ENCODE peak calls at places on chromosomes 3 and 15, in five cellular contexts. J is GM06990; P is activated T-helper 1 cell treated with anti-CD3 and anti-CD28 coated beads, Interleukin-2, amount 50 U/mL, for 16 hours; R is heart left ventricle; D is A549. F is an unnamed sample.

GRCh38 chr3:147400999-147401398 is 5.3 kb downstream of the ZIC4 start:
- DNase-seq in J (no peak), P (no peak), R (no peak), D (no peak), F (no peak)

GRCh38 chr3:123658118-123658859 is 73.4 kb upstream of the HACD2 start:
- DNase-seq in J (no peak), P (no peak), R (peak), D (no peak), F (no peak)

GRCh38 chr15:89221543-89221942 is at the start of gene RLBP1:
- DNase-seq in J (no peak), P (no peak), R (no peak), D (no peak), F (no peak)

GRCh38 chr3:105387122-105387751 is 20.5 kb downstream of the ALCAM start:
- DNase-seq in J (no peak), P (no peak), R (no peak), D (peak), F (no peak)

GRCh38 chr3:32045091-32045964 is 61.1 kb upstream of the GPD1L start:
- DNase-seq in J (no peak), P (no peak), R (peak), D (peak), F (no peak)

GRCh38 chr3:133472242-133472641 is 72.4 kb downstream of the BFSP2 start:
- DNase-seq in J (no peak), P (no peak), R (no peak), D (no peak), F (no peak)

GRCh38 chr15:34853001-34853758 is 57.8 kb upstream of the ACTC1 start:
- DNase-seq in J (no peak), P (no peak), R (no peak), D (no peak), F (no peak)

GRCh38 chr15:71115567-71116351 is 488 bp downstream of the THSD4 start:
- DNase-seq in J (peak), P (no peak), R (peak), D (peak), F (no peak)

GRCh38 chr3:181887685-181888084 is 176.0 kb downstream of the SOX2 start:
- DNase-seq in J (no peak), P (no peak), R (no peak), D (no peak), F (no peak)

GRCh38 chr3:119637679-119638525 is 22.5 kb downstream of the POPDC2 start:
- DNase-seq in J (peak), P (no peak), R (no peak), D (no peak), F (peak)

GRCh38 chr3:100358413-100358812 is 23.9 kb downstream of the NIT2 start:
- DNase-seq in J (no peak), P (no peak), R (no peak), D (no peak), F (no peak)

GRCh38 chr3:184335661-184336483 is 1.5 kb upstream of the FAM131A start:
- DNase-seq in J (peak), P (peak), R (peak), D (peak), F (no peak)

GRCh38 chr15:31485431-31485830 is 158.8 kb downstream of the KLF13 start:
- DNase-seq in J (no peak), P (no peak), R (no peak), D (no peak), F (no peak)

GRCh38 chr3:183592820-183593219 is 37.3 kb upstream of the KLHL6 start:
- DNase-seq in J (no peak), P (no peak), R (no peak), D (no peak), F (no peak)

GRCh38 chr3:28328188-28329151 is 20.1 kb upstream of the ZCWPW2 start:
- DNase-seq in J (peak), P (no peak), R (no peak), D (no peak), F (no peak)

GRCh38 chr3:85594648-85595047 is 635.9 kb downstream of the CADM2 start:
- DNase-seq in J (no peak), P (no peak), R (no peak), D (no peak), F (no peak)

GRCh38 chr3:52435246-52436101 is 9.4 kb downstream of the SEMA3G start:
- DNase-seq in J (no peak), P (no peak), R (peak), D (no peak), F (no peak)

GRCh38 chr3:167913218-167913902 is 177.8 kb downstream of the SERPINI1 start:
- DNase-seq in J (no peak), P (no peak), R (no peak), D (peak), F (no peak)

GRCh38 chr3:129723558-129724324 is 117.3 kb upstream of the PLXND1 start:
- DNase-seq in J (no peak), P (no peak), R (peak), D (no peak), F (peak)

GRCh38 chr3:112856537-112856936 is 9.9 kb upstream of the CD200R1L start:
- DNase-seq in J (no peak), P (no peak), R (no peak), D (no peak), F (no peak)

GRCh38 chr3:53938645-53939044 is 47.0 kb upstream of the SELENOK start:
- DNase-seq in J (peak), P (no peak), R (no peak), D (peak), F (peak)

GRCh38 chr3:10707089-10707983 is 108.7 kb upstream of the SLC6A11 start:
- DNase-seq in J (no peak), P (no peak), R (no peak), D (no peak), F (no peak)

GRCh38 chr3:52715714-52716305 is 9.9 kb downstream of the SPCS1 start:
- DNase-seq in J (no peak), P (no peak), R (no peak), D (no peak), F (no peak)

GRCh38 chr15:101654191-101654590 is 2.0 kb upstream of the TM2D3 start:
- DNase-seq in J (no peak), P (no peak), R (no peak), D (no peak), F (no peak)

GRCh38 chr3:157794771-157795170 is 291.6 kb upstream of the VEPH1 start:
- DNase-seq in J (no peak), P (no peak), R (no peak), D (no peak), F (no peak)

GRCh38 chr15:51837784-51838183 is 8.3 kb downstream of the TMOD3 start:
- DNase-seq in J (peak), P (no peak), R (no peak), D (no peak), F (no peak)

GRCh38 chr3:67610458-67610857 is 44.0 kb downstream of the SUCLG2 start:
- DNase-seq in J (no peak), P (no peak), R (no peak), D (peak), F (peak)

GRCh38 chr3:15050405-15051092 is 14.6 kb downstream of the MRPS25 start:
- DNase-seq in J (peak), P (no peak), R (no peak), D (no peak), F (no peak)

F was measured in non-pigmented ciliary epithelial cell.